ENCODE peak calls at places on chromosomes 3 and 15, in five cellular contexts. G is A549, D is K562, O is GM12878, W is HepG2. Z is an unnamed sample.

GRCh38 chr15:29476503-29477080 is 207.0 kb upstream of the NSMCE3 start:
- DNase-seq in G (no peak), D (no peak), O (no peak), W (no peak), Z (no peak)

GRCh38 chr15:46080018-46080417 is 445.2 kb downstream of the SQOR start:
- DNase-seq in G (no peak), D (no peak), O (no peak), W (no peak), Z (peak)

GRCh38 chr3:13890377-13891016 is 10.6 kb upstream of the WNT7A start:
- DNase-seq in G (no peak), D (peak), O (no peak), W (no peak), Z (no peak)

GRCh38 chr3:153052096-153052460 is 109.9 kb upstream of the RAP2B start:
- DNase-seq in G (peak), D (peak), O (no peak), W (peak), Z (no peak)

GRCh38 chr15:75809986-75810750 is 33.1 kb upstream of the UBE2Q2 start:
- DNase-seq in G (peak), D (peak), O (no peak), W (peak), Z (peak)

GRCh38 chr3:190083631-190084030 is 37.1 kb downstream of the P3H2 start:
- DNase-seq in G (no peak), D (no peak), O (no peak), W (no peak), Z (no peak)

GRCh38 chr3:13588971-13589370 is 40.0 kb downstream of the FBLN2 start:
- DNase-seq in G (no peak), D (no peak), O (no peak), W (no peak), Z (no peak)

GRCh38 chr3:59541352-59541751 is 491.5 kb upstream of the CFAP20DC start:
- DNase-seq in G (no peak), D (no peak), O (no peak), W (no peak), Z (no peak)

GRCh38 chr3:188749010-188749617 is 422.7 kb upstream of the TPRG1 start:
- DNase-seq in G (peak), D (peak), O (no peak), W (no peak), Z (peak)

GRCh38 chr3:72418149-72418686 is 430.0 kb downstream of the SHQ1 start:
- DNase-seq in G (no peak), D (no peak), O (no peak), W (no peak), Z (no peak)

GRCh38 chr15:65796610-65797012 is 4.5 kb upstream of the DENND4A start:
- DNase-seq in G (peak), D (peak), O (no peak), W (no peak), Z (no peak)

DNA sequence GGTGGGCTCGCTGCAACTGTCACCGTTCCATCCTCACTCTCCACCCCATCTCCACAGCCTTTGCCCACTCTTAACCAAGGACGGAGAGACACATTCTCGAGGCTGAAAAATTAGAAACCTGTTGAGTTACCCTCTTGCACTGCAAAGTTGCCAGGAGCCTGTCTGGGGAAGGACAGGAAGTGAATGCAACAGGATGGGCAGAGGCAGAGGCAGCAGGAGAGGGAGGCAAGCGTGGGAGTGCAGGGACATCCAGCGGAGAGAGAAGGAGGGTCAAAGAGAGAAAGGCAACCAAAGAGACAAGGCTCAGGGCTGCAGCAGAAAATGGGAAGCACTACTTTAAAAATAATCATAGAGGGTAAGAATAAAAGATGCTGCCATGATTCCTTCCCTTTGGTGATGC is 78.9 kb upstream of the ARRDC4 start:
- DNase-seq in G (no peak), D (no peak), O (no peak), W (no peak), Z (no peak)
- TF ChIP-seq BHLHE40 in G (no peak), D (no peak), O (no peak), W (no peak), Z (no peak)

GRCh38 chr15:64547275-64547674 is 86.9 kb downstream of the ZNF609 start:
- DNase-seq in G (no peak), D (no peak), O (no peak), W (no peak), Z (no peak)

GRCh38 chr15:64549860-64550259 is 89.5 kb downstream of the ZNF609 start:
- DNase-seq in G (no peak), D (no peak), O (no peak), W (no peak), Z (no peak)

GRCh38 chr15:64544450-64544849 is 84.1 kb downstream of the ZNF609 start:
- DNase-seq in G (no peak), D (no peak), O (no peak), W (no peak), Z (no peak)
- TF ChIP-seq BHLHE40 in G (no peak), D (no peak), O (no peak), W (no peak), Z (no peak)

GRCh38 chr3:113628316-113628715 is 68.1 kb downstream of the USF3 start:
- DNase-seq in G (no peak), D (no peak), O (no peak), W (no peak), Z (no peak)

GRCh38 chr3:113623827-113624226 is 72.6 kb downstream of the USF3 start:
- DNase-seq in G (no peak), D (no peak), O (no peak), W (no peak), Z (no peak)

GRCh38 chr3:113626513-113627371 is 69.7 kb downstream of the USF3 start:
- DNase-seq in G (peak), D (peak), O (no peak), W (peak), Z (peak)

GRCh38 chr3:113623324-113623723 is 73.1 kb downstream of the USF3 start:
- DNase-seq in G (peak), D (no peak), O (no peak), W (no peak), Z (no peak)

DNA sequence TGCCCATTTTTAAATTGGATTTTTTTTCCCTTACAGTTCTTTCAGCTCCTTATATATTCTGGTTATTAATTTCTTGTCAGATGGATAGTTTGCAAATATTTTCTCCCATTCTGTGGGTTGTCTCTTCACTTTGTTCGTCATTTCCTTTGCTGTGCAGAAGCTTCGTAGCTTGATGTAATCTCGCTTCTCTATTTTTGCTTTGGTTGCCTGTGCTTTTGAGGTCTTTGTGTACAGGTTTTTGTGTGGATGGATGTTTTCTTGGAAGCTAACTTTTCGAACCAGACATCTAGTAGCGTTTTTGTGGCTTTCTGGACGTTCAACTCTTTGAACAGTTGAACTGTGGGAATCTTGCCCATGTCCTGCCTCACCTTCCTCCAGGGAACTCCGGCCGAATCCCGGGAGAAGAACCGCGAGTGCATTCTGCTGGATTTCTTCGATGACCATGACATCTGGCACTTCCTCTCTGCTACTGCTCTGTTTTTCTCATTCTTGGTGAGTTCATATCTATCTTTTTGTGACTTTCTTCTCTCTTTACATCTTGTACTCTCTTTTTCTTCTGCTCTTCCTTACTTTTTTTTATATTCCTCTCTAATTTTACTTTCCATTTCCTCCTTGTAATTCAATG is 70.6 kb downstream of the USF3 start:
- DNase-seq in G (no peak), D (no peak), O (no peak), W (no peak), Z (no peak)
- TF ChIP-seq BHLHE40 in G (no peak), D (no peak), O (no peak), W (no peak), Z (no peak)

GRCh38 chr3:183502782-183503181 is 52.7 kb downstream of the KLHL6 start:
- DNase-seq in G (peak), D (no peak), O (no peak), W (no peak), Z (no peak)

GRCh38 chr3:183500349-183500748 is 55.2 kb downstream of the KLHL6 start:
- DNase-seq in G (no peak), D (no peak), O (no peak), W (no peak), Z (no peak)

GRCh38 chr3:183500981-183501704 is 54.4 kb downstream of the KLHL6 start:
- DNase-seq in G (no peak), D (no peak), O (no peak), W (no peak), Z (no peak)

GRCh38 chr3:183503738-183504137 is 51.8 kb downstream of the KLHL6 start:
- DNase-seq in G (no peak), D (no peak), O (no peak), W (no peak), Z (no peak)

GRCh38 chr3:183502237-183502636 is 53.3 kb downstream of the KLHL6 start:
- DNase-seq in G (no peak), D (no peak), O (no peak), W (no peak), Z (no peak)
- TF ChIP-seq BHLHE40 in G (no peak), D (no peak), O (no peak), W (no peak), Z (no peak)